ENCODE peak calls at places on chromosome 11, in nine cellular contexts. V, P, X, F, W, Y, T, U and C are unnamed samples.

GRCh38 chr11:117419136-117419914 is 91.7 kb downstream of the CEP164 start:
- DNase-seq in Y (peak; percentile 8), V (no peak), P (no peak), W (no peak), U (no peak), T (no peak), X (no peak), F (no peak), C (no peak)

GRCh38 chr11:27183672-27184457 is 143.2 kb downstream of the BBOX1 start:
- DNase-seq in F (peak; percentile 68), W (peak; percentile 26), U (peak; percentile 25), P (peak; percentile 64), X (no peak), T (peak; percentile 64), V (peak; percentile 59), Y (peak; percentile 73), C (no peak)

GRCh38 chr11:34243620-34244493 is 114.0 kb downstream of the ABTB2 start:
- DNase-seq in U (no peak), W (peak; percentile 54), X (peak; percentile 57), V (no peak), F (no peak), T (no peak), P (no peak), Y (peak; percentile 90), C (no peak)

GRCh38 chr11:91998466-91998865 is 226.2 kb upstream of the FAT3 start:
- DNase-seq in V (no peak), T (peak; percentile 75), X (no peak), P (no peak), U (no peak), F (peak; percentile 92), Y (no peak), W (no peak), C (no peak)

GRCh38 chr11:47944555-47945128 is 35.7 kb upstream of the PTPRJ start:
- DNase-seq in F (no peak), W (no peak), P (no peak), V (no peak), U (no peak), T (no peak), Y (peak; percentile 42), X (no peak), C (no peak)

GRCh38 chr11:57473208-57473930 is 13.0 kb downstream of the RTN4RL2 start:
- DNase-seq in P (no peak), V (no peak), F (no peak), W (no peak), Y (no peak), X (no peak), T (no peak), U (peak; percentile 45), C (no peak)

GRCh38 chr11:102266111-102266510 is 51.2 kb upstream of the BIRC3 start:
- DNase-seq in P (no peak), Y (no peak), F (no peak), U (no peak), V (no peak), W (no peak), T (no peak), X (no peak), C (no peak)

GRCh38 chr11:133072858-133073582 is 459.3 kb downstream of the OPCML start:
- DNase-seq in V (no peak), F (no peak), W (no peak), P (no peak), X (no peak), Y (no peak), U (no peak), T (no peak), C (no peak)

GRCh38 chr11:2355000-2355644 is 22.0 kb upstream of the CD81 start:
- DNase-seq in W (no peak), Y (peak; percentile 67), U (no peak), T (no peak), V (no peak), X (no peak), P (no peak), F (no peak), C (no peak)

GRCh38 chr11:13140028-13140870 is 131.1 kb downstream of the RASSF10 start:
- DNase-seq in W (no peak), X (peak; percentile 27), P (no peak), F (no peak), V (no peak), U (no peak), Y (peak; percentile 13), T (no peak), C (no peak)

GRCh38 chr11:70432065-70432464 is 33.7 kb downstream of the CTTN start:
- DNase-seq in Y (no peak), P (no peak), U (no peak), T (no peak), W (no peak), V (no peak), X (no peak), F (no peak), C (no peak)

GRCh38 chr11:73334244-73335203 is 26.4 kb downstream of the ARHGEF17 start:
- DNase-seq in U (peak; percentile 83), T (no peak), F (no peak), X (no peak), P (peak; percentile 63), W (no peak), V (no peak), Y (peak; percentile 92), C (peak; percentile 89)

GRCh38 chr11:10622957-10623787 is 54.7 kb upstream of the LYVE1 start:
- DNase-seq in P (peak; percentile 38), U (no peak), W (no peak), X (no peak), F (no peak), T (no peak), V (peak; percentile 12), Y (peak; percentile 20), C (no peak)

GRCh38 chr11:120839201-120839600 is 184.7 kb upstream of the TBCEL start:
- DNase-seq in V (no peak), T (no peak), F (no peak), Y (no peak), W (no peak), X (no peak), U (no peak), P (no peak), C (no peak)

GRCh38 chr11:34784318-34784841 is 131.8 kb downstream of the APIP start:
- DNase-seq in P (no peak), W (no peak), U (no peak), Y (no peak), X (no peak), T (no peak), V (no peak), F (no peak), C (no peak)

GRCh38 chr11:113992459-113993105 is 17.7 kb downstream of the HTR3A start:
- DNase-seq in P (no peak), T (peak; percentile 88), U (peak; percentile 59), F (peak; percentile 82), Y (no peak), W (no peak), V (no peak), X (no peak), C (no peak)

GRCh38 chr11:116162541-116163230 is 610.1 kb downstream of the BUD13 start:
- DNase-seq in F (peak; percentile 97), W (no peak), V (no peak), U (no peak), P (no peak), T (peak; percentile 98), X (no peak), Y (no peak), C (peak; percentile 56)